ENCODE peak calls at places on chromosomes 4 and X, in ten cellular contexts. One of them, this sample, is unnamed.

GRCh38 chr4:175542787-175543186 is 269.3 kb downstream of the GPM6A start:
- DNase-seq in HCT116: no peak
- DNase-seq in mesenchymal stem cell: no peak
- DNase-seq in adipocyte: peak; percentile 19
- DNase-seq in neuronal stem cell: no peak
- DNase-seq in neural progenitor cell: no peak
- DNase-seq in IMR-90: no peak
- DNase-seq in mammary epithelial cell: no peak
- DNase-seq in GM23248: no peak
- DNase-seq in K562: no peak
- DNase-seq in this sample: peak; percentile 5

GRCh38 chrX:21800344-21800770 is 39.1 kb upstream of the MBTPS2 start:
- DNase-seq in HCT116: no peak
- DNase-seq in mesenchymal stem cell: no peak
- DNase-seq in adipocyte: no peak
- DNase-seq in neuronal stem cell: no peak
- DNase-seq in neural progenitor cell: no peak
- DNase-seq in IMR-90: peak; percentile 4
- DNase-seq in mammary epithelial cell: peak; percentile 52
- DNase-seq in GM23248: peak; percentile 14
- DNase-seq in K562: no peak
- DNase-seq in this sample: peak; percentile 46

GRCh38 chrX:44975666-44976263 is 102.8 kb downstream of the KDM6A start:
- DNase-seq in HCT116: no peak
- DNase-seq in mesenchymal stem cell: no peak
- DNase-seq in adipocyte: no peak
- DNase-seq in neuronal stem cell: no peak
- DNase-seq in neural progenitor cell: no peak
- DNase-seq in IMR-90: peak; percentile 5
- DNase-seq in mammary epithelial cell: peak; percentile 63
- DNase-seq in GM23248: peak; percentile 19
- DNase-seq in K562: no peak
- DNase-seq in this sample: no peak

GRCh38 chrX:106955004-106955772 is 35.0 kb downstream of the CLDN2 start:
- DNase-seq in HCT116: no peak
- DNase-seq in mesenchymal stem cell: no peak
- DNase-seq in adipocyte: peak; percentile 51
- DNase-seq in neuronal stem cell: no peak
- DNase-seq in neural progenitor cell: no peak
- DNase-seq in IMR-90: peak; percentile 48
- DNase-seq in mammary epithelial cell: peak; percentile 35
- DNase-seq in GM23248: peak; percentile 56
- DNase-seq in K562: no peak
- DNase-seq in this sample: peak; percentile 44

GRCh38 chrX:39725928-39726619 is 371.7 kb downstream of the BCOR start:
- DNase-seq in HCT116: no peak
- DNase-seq in mesenchymal stem cell: peak; percentile 71
- DNase-seq in adipocyte: peak; percentile 74
- DNase-seq in neuronal stem cell: no peak
- DNase-seq in neural progenitor cell: no peak
- DNase-seq in IMR-90: peak; percentile 80
- DNase-seq in mammary epithelial cell: peak; percentile 64
- DNase-seq in GM23248: peak; percentile 85
- DNase-seq in K562: no peak
- DNase-seq in this sample: peak; percentile 71

GRCh38 chr4:79027656-79028055 is 88.4 kb upstream of the PAQR3 start:
- DNase-seq in HCT116: no peak
- DNase-seq in mesenchymal stem cell: no peak
- DNase-seq in adipocyte: no peak
- DNase-seq in neuronal stem cell: no peak
- DNase-seq in neural progenitor cell: no peak
- DNase-seq in IMR-90: no peak
- DNase-seq in mammary epithelial cell: no peak
- DNase-seq in GM23248: no peak
- DNase-seq in K562: no peak
- DNase-seq in this sample: no peak

GRCh38 chr4:184288451-184289178 is 70.9 kb upstream of the ENPP6 start:
- DNase-seq in HCT116: no peak
- DNase-seq in mesenchymal stem cell: no peak
- DNase-seq in adipocyte: no peak
- DNase-seq in neuronal stem cell: no peak
- DNase-seq in neural progenitor cell: no peak
- DNase-seq in IMR-90: no peak
- DNase-seq in mammary epithelial cell: no peak
- DNase-seq in GM23248: no peak
- DNase-seq in K562: no peak
- DNase-seq in this sample: no peak

GRCh38 chr4:122218762-122219161 is 66.6 kb downstream of the BLTP1 start:
- DNase-seq in HCT116: no peak
- DNase-seq in mesenchymal stem cell: peak; percentile 22
- DNase-seq in adipocyte: peak; percentile 30
- DNase-seq in neuronal stem cell: no peak
- DNase-seq in neural progenitor cell: peak; percentile 42
- DNase-seq in IMR-90: peak; percentile 7
- DNase-seq in mammary epithelial cell: no peak
- DNase-seq in GM23248: peak; percentile 29
- DNase-seq in K562: no peak
- DNase-seq in this sample: peak; percentile 39

GRCh38 chr4:26010266-26010665 is 96.2 kb downstream of the SMIM20 start:
- DNase-seq in HCT116: no peak
- DNase-seq in mesenchymal stem cell: no peak
- DNase-seq in adipocyte: peak; percentile 21
- DNase-seq in neuronal stem cell: no peak
- DNase-seq in neural progenitor cell: no peak
- DNase-seq in IMR-90: no peak
- DNase-seq in mammary epithelial cell: no peak
- DNase-seq in GM23248: peak; percentile 42
- DNase-seq in K562: no peak
- DNase-seq in this sample: peak; percentile 49

GRCh38 chrX:56745019-56745418 is 16.0 kb downstream of the NBDY start:
- DNase-seq in HCT116: peak; percentile 50
- DNase-seq in mesenchymal stem cell: peak; percentile 66
- DNase-seq in adipocyte: peak; percentile 70
- DNase-seq in neuronal stem cell: no peak
- DNase-seq in neural progenitor cell: no peak
- DNase-seq in IMR-90: peak; percentile 78
- DNase-seq in mammary epithelial cell: peak; percentile 76
- DNase-seq in GM23248: peak; percentile 84
- DNase-seq in K562: no peak
- DNase-seq in this sample: peak; percentile 63

GRCh38 chr4:17762705-17763104 is 18.7 kb downstream of the FAM184B start:
- DNase-seq in HCT116: no peak
- DNase-seq in mesenchymal stem cell: peak; percentile 5
- DNase-seq in adipocyte: no peak
- DNase-seq in neuronal stem cell: no peak
- DNase-seq in neural progenitor cell: no peak
- DNase-seq in IMR-90: peak; percentile 58
- DNase-seq in mammary epithelial cell: peak; percentile 67
- DNase-seq in GM23248: peak; percentile 59
- DNase-seq in K562: peak; percentile 37
- DNase-seq in this sample: peak; percentile 39

GRCh38 chr4:104017213-104017612 is 297.4 kb upstream of the TACR3 start:
- DNase-seq in HCT116: no peak
- DNase-seq in mesenchymal stem cell: no peak
- DNase-seq in adipocyte: no peak
- DNase-seq in neuronal stem cell: no peak
- DNase-seq in neural progenitor cell: no peak
- DNase-seq in IMR-90: no peak
- DNase-seq in mammary epithelial cell: no peak
- DNase-seq in GM23248: no peak
- DNase-seq in K562: no peak
- DNase-seq in this sample: no peak

GRCh38 chrX:84501798-84502628 is at the start of gene HDX:
- DNase-seq in HCT116: no peak
- DNase-seq in mesenchymal stem cell: peak; percentile 89
- DNase-seq in adipocyte: peak; percentile 91
- DNase-seq in neuronal stem cell: peak; percentile 65
- DNase-seq in neural progenitor cell: peak; percentile 86
- DNase-seq in IMR-90: peak; percentile 81
- DNase-seq in mammary epithelial cell: peak; percentile 80
- DNase-seq in GM23248: peak; percentile 92
- DNase-seq in K562: no peak
- DNase-seq in this sample: peak; percentile 90

GRCh38 chr4:138893991-138894390 is 121.6 kb upstream of the NOCT start:
- DNase-seq in HCT116: no peak
- DNase-seq in mesenchymal stem cell: no peak
- DNase-seq in adipocyte: no peak
- DNase-seq in neuronal stem cell: no peak
- DNase-seq in neural progenitor cell: no peak
- DNase-seq in IMR-90: no peak
- DNase-seq in mammary epithelial cell: peak; percentile 34
- DNase-seq in GM23248: no peak
- DNase-seq in K562: no peak
- DNase-seq in this sample: peak; percentile 25

DNA sequence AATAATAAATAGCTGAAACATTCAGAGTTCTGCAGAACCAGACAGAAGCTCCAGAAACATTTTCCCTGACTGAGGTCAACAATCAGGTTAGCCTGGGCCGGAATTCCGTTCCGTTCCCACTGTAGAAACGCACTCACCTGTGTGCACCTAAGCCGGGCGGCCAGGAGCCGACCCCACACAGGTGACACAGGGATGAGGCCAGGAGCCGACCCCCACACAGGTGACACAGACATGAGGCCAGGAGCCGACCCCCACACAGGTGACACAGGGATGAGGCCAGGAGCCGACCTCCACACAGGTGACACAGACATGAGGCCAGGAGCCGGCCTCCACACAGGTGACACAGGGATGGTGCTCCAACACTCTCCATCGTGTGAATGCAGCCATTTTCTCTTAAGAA is 21.9 kb downstream of the FAT1 start:
- DNase-seq in HCT116: no peak
- DNase-seq in mesenchymal stem cell: no peak
- DNase-seq in adipocyte: no peak
- DNase-seq in neuronal stem cell: no peak
- DNase-seq in neural progenitor cell: no peak
- DNase-seq in IMR-90: no peak
- DNase-seq in mammary epithelial cell: no peak
- DNase-seq in GM23248: no peak
- DNase-seq in K562: no peak
- DNase-seq in this sample: no peak
- H3K9ac ChIP-seq in HCT116: no peak overlapping the region
- H3K9ac ChIP-seq in mesenchymal stem cell: peak overlapping the region; percentile 89
- H3K9ac ChIP-seq in adipocyte: peak overlapping the region; percentile 77
- H3K9ac ChIP-seq in neuronal stem cell: peak overlapping the region; percentile 45
- H3K9ac ChIP-seq in neural progenitor cell: no peak overlapping the region
- H3K9ac ChIP-seq in IMR-90: no peak overlapping the region
- H3K9ac ChIP-seq in mammary epithelial cell: peak overlapping the region; percentile 52
- H3K9ac ChIP-seq in GM23248: peak overlapping the region; percentile 84
- H3K9ac ChIP-seq in K562: no peak overlapping the region
- H3K9ac ChIP-seq in this sample: peak overlapping the region; percentile 54

DNA sequence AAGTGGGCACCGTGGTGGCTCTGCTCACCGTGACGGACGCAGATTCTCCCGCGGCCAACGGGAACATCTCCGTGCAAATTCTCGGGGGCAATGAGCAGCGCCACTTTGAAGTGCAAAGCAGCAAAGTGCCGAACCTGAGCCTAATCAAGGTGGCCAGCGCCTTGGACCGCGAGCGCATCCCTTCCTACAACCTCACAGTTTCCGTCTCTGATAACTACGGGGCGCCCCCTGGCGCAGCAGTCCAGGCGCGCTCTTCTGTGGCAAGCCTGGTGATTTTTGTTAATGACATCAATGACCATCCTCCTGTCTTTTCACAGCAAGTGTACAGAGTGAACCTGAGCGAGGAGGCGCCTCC is 2.7 kb downstream of the FAT4 start:
- DNase-seq in HCT116: no peak
- DNase-seq in mesenchymal stem cell: peak; percentile 63
- DNase-seq in adipocyte: peak; percentile 83
- DNase-seq in neuronal stem cell: peak; percentile 37
- DNase-seq in neural progenitor cell: peak; percentile 75
- DNase-seq in IMR-90: peak; percentile 54
- DNase-seq in mammary epithelial cell: peak; percentile 30
- DNase-seq in GM23248: peak; percentile 78
- DNase-seq in K562: no peak
- DNase-seq in this sample: peak; percentile 55
- H3K9ac ChIP-seq in HCT116: no peak overlapping the region
- H3K9ac ChIP-seq in mesenchymal stem cell: peak overlapping the region; percentile 91
- H3K9ac ChIP-seq in adipocyte: peak overlapping the region; percentile 96
- H3K9ac ChIP-seq in neuronal stem cell: peak overlapping the region; percentile 86
- H3K9ac ChIP-seq in neural progenitor cell: no peak overlapping the region
- H3K9ac ChIP-seq in IMR-90: peak overlapping the region; percentile 28
- H3K9ac ChIP-seq in mammary epithelial cell: no peak overlapping the region
- H3K9ac ChIP-seq in GM23248: peak overlapping the region; percentile 88
- H3K9ac ChIP-seq in K562: no peak overlapping the region
- H3K9ac ChIP-seq in this sample: no peak overlapping the region

GRCh38 chr4:89056953-89057398 is at the start of gene FAM13A:
- DNase-seq in HCT116: peak; percentile 91
- DNase-seq in mesenchymal stem cell: peak; percentile 95
- DNase-seq in adipocyte: peak; percentile 98
- DNase-seq in neuronal stem cell: peak; percentile 80
- DNase-seq in neural progenitor cell: peak; percentile 97
- DNase-seq in IMR-90: peak; percentile 97
- DNase-seq in mammary epithelial cell: peak; percentile 90
- DNase-seq in GM23248: peak; percentile 98
- DNase-seq in K562: peak; percentile 79
- DNase-seq in this sample: peak; percentile 98
- H3K9ac ChIP-seq in HCT116: peak within 1 kb of the TSS; percentile 76
- H3K9ac ChIP-seq in mesenchymal stem cell: peak within 1 kb of the TSS; percentile 90
- H3K9ac ChIP-seq in adipocyte: peak within 1 kb of the TSS; percentile 88
- H3K9ac ChIP-seq in neuronal stem cell: no peak within 1 kb of the TSS
- H3K9ac ChIP-seq in neural progenitor cell: peak within 1 kb of the TSS; percentile 47
- H3K9ac ChIP-seq in IMR-90: peak within 1 kb of the TSS; percentile 73
- H3K9ac ChIP-seq in mammary epithelial cell: peak within 1 kb of the TSS; percentile 79
- H3K9ac ChIP-seq in GM23248: peak within 1 kb of the TSS; percentile 78
- H3K9ac ChIP-seq in K562: peak within 1 kb of the TSS; percentile 90
- H3K9ac ChIP-seq in this sample: peak within 1 kb of the TSS; percentile 28

GRCh38 chr4:160319221-160319867 is 1216.5 kb downstream of the RAPGEF2 start:
- DNase-seq in HCT116: peak; percentile 95
- DNase-seq in mesenchymal stem cell: no peak
- DNase-seq in adipocyte: no peak
- DNase-seq in neuronal stem cell: no peak
- DNase-seq in neural progenitor cell: no peak
- DNase-seq in IMR-90: no peak
- DNase-seq in mammary epithelial cell: peak; percentile 96
- DNase-seq in GM23248: no peak
- DNase-seq in K562: no peak
- DNase-seq in this sample: peak; percentile 61
- H3K9ac ChIP-seq in HCT116: peak overlapping the region; percentile 52
- H3K9ac ChIP-seq in mesenchymal stem cell: no peak overlapping the region
- H3K9ac ChIP-seq in adipocyte: no peak overlapping the region
- H3K9ac ChIP-seq in neuronal stem cell: no peak overlapping the region
- H3K9ac ChIP-seq in neural progenitor cell: no peak overlapping the region
- H3K9ac ChIP-seq in IMR-90: no peak overlapping the region
- H3K9ac ChIP-seq in mammary epithelial cell: no peak overlapping the region
- H3K9ac ChIP-seq in GM23248: no peak overlapping the region
- H3K9ac ChIP-seq in K562: no peak overlapping the region
- H3K9ac ChIP-seq in this sample: no peak overlapping the region

DNA sequence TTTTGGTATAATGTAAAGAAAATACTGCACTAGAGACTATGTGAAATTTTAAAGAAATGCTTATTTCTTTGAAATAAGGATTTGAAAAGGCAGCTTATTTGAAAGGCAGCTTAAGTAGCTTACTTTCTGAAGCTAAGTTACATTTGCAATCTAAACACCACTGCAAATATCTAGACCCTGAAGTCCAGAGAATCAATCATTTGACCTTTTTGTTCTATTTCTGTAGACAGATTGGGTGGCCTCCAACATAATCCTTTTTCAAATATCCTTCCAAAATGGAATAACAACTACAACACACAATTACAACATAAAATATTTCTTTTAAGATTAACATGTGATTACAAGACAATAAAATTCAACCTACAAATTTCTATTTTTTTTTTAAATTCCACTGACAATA is 115.7 kb downstream of the APBB2 start:
- DNase-seq in HCT116: no peak
- DNase-seq in mesenchymal stem cell: peak; percentile 17
- DNase-seq in adipocyte: no peak
- DNase-seq in neuronal stem cell: no peak
- DNase-seq in neural progenitor cell: no peak
- DNase-seq in IMR-90: no peak
- DNase-seq in mammary epithelial cell: no peak
- DNase-seq in GM23248: no peak
- DNase-seq in K562: no peak
- DNase-seq in this sample: peak; percentile 14
- H3K9ac ChIP-seq in HCT116: no peak overlapping the region
- H3K9ac ChIP-seq in mesenchymal stem cell: no peak overlapping the region
- H3K9ac ChIP-seq in adipocyte: no peak overlapping the region
- H3K9ac ChIP-seq in neuronal stem cell: no peak overlapping the region
- H3K9ac ChIP-seq in neural progenitor cell: no peak overlapping the region
- H3K9ac ChIP-seq in IMR-90: no peak overlapping the region
- H3K9ac ChIP-seq in mammary epithelial cell: no peak overlapping the region
- H3K9ac ChIP-seq in GM23248: no peak overlapping the region
- H3K9ac ChIP-seq in K562: no peak overlapping the region
- H3K9ac ChIP-seq in this sample: no peak overlapping the region